ENCODE peak calls at places on chromosomes 12 and 14, in four cellular contexts. K is iris pigment epithelial cell, B is HCEC 1CT, Y is astrocyte of the spinal cord. F is an unnamed sample.
A peak's percentile ranks its signal among the peaks of the same experiment; 100 is the strongest.

GRCh38 chr14:74501691-74502090 is 8.1 kb downstream of the ISCA2 start:
- DNase-seq in K (no peak), B (no peak), Y (no peak), F (no peak)

GRCh38 chr12:24894869-24895268 is 54.0 kb downstream of the BCAT1 start:
- DNase-seq in K (no peak), B (no peak), Y (peak; percentile 21), F (no peak)

GRCh38 chr14:99566390-99567354 is 37.3 kb downstream of the CCDC85C start:
- DNase-seq in K (no peak), B (no peak), Y (no peak), F (no peak)

GRCh38 chr14:61765225-61765943 is 3.2 kb downstream of the SNAPC1 start:
- DNase-seq in K (no peak), B (no peak), Y (no peak), F (no peak)

GRCh38 chr12:48996794-48997718 is 2.1 kb downstream of the DDN start:
- DNase-seq in K (peak; percentile 72), B (peak; percentile 75), Y (peak; percentile 67), F (peak; percentile 86)

GRCh38 chr12:78338054-78338785 is 507.5 kb downstream of the NAV3 start:
- DNase-seq in K (no peak), B (no peak), Y (no peak), F (no peak)

GRCh38 chr14:75906680-75907280 is 75.0 kb downstream of the TGFB3 start:
- DNase-seq in K (no peak), B (peak; percentile 55), Y (peak; percentile 69), F (peak; percentile 70)

GRCh38 chr14:63991833-63992232 is 139.0 kb downstream of the SYNE2 start:
- DNase-seq in K (no peak), B (no peak), Y (no peak), F (no peak)

GRCh38 chr12:116161588-116161987 is 115.9 kb downstream of the MED13L start:
- DNase-seq in K (peak; percentile 80), B (peak; percentile 27), Y (no peak), F (no peak)

GRCh38 chr14:75156901-75157300 is 19.5 kb downstream of the TMED10 start:
- DNase-seq in K (no peak), B (no peak), Y (peak; percentile 22), F (peak; percentile 50)

GRCh38 chr12:68374315-68374982 is 42.3 kb upstream of the MDM1 start:
- DNase-seq in K (no peak), B (no peak), Y (no peak), F (no peak)

GRCh38 chr12:104910196-104910840 is 47.8 kb downstream of the SLC41A2 start:
- DNase-seq in K (peak; percentile 78), B (peak; percentile 5), Y (no peak), F (no peak)

GRCh38 chr12:55681142-55682077 is 26.3 kb downstream of the ITGA7 start:
- DNase-seq in K (peak; percentile 33), B (peak; percentile 68), Y (peak; percentile 39), F (peak; percentile 76)

GRCh38 chr12:121241203-121241970 is 31.5 kb downstream of the P2RX4 start:
- DNase-seq in K (no peak), B (no peak), Y (no peak), F (no peak)

GRCh38 chr12:47413806-47414205 is 292.0 kb downstream of the RPAP3 start:
- DNase-seq in K (peak; percentile 23), B (no peak), Y (peak; percentile 33), F (peak; percentile 47)

GRCh38 chr12:26156201-26156871 is 31.5 kb upstream of the BHLHE41 start:
- DNase-seq in K (no peak), B (no peak), Y (no peak), F (no peak)

GRCh38 chr14:22978873-22979671 is 3.3 kb downstream of the AJUBA start:
- DNase-seq in K (no peak), B (no peak), Y (no peak), F (peak; percentile 55)

GRCh38 chr12:130920711-130921381 is 32.9 kb upstream of the ADGRD1 start:
- DNase-seq in K (peak; percentile 92), B (peak; percentile 4), Y (no peak), F (no peak)

GRCh38 chr14:64770751-64771150 is 66.5 kb downstream of the PLEKHG3 start:
- DNase-seq in K (no peak), B (no peak), Y (no peak), F (no peak)

GRCh38 chr14:69683971-69684370 is 72.6 kb downstream of the SUSD6 start:
- DNase-seq in K (no peak), B (no peak), Y (no peak), F (no peak)

GRCh38 chr12:6958609-6959375 is 7.6 kb downstream of the PTPN6 start:
- DNase-seq in K (no peak), B (no peak), Y (no peak), F (no peak)

GRCh38 chr12:18345021-18345735 is 83.9 kb downstream of the PIK3C2G start:
- DNase-seq in K (peak; percentile 6), B (no peak), Y (peak; percentile 3), F (peak; percentile 9)

GRCh38 chr12:76909290-76909689 is 30.5 kb upstream of the CSRP2 start:
- DNase-seq in K (no peak), B (no peak), Y (no peak), F (no peak)

GRCh38 chr14:84323963-84324362 is 1206.0 kb upstream of the FLRT2 start:
- DNase-seq in K (peak; percentile 41), B (no peak), Y (no peak), F (peak; percentile 1)

GRCh38 chr14:25009891-25010290 is 40.1 kb downstream of the STXBP6 start:
- DNase-seq in K (peak; percentile 11), B (peak; percentile 68), Y (peak; percentile 22), F (peak; percentile 68)

F was measured in astrocyte of the hippocampus.